ENCODE peak calls at places on chromosomes 1 and 21, in six cellular contexts. K, G, S, L, H and O are unnamed samples. For H3K27me3 and H3K4me1, the result is how much of the 10 kb centered on the place peaks cover.

GRCh38 chr1:212915245-212916091 is 34.9 kb upstream of the VASH2 start:
- DNase-seq in G (no peak), H (no peak), S (peak), K (no peak), L (no peak), O (no peak)

GRCh38 chr1:43552813-43553212 is 22.1 kb downstream of the PTPRF start:
- DNase-seq in H (no peak), S (no peak), L (no peak), G (peak), K (no peak), O (no peak)

GRCh38 chr1:8137406-8138244 is 111.5 kb upstream of the ERRFI1 start:
- DNase-seq in G (no peak), L (no peak), K (peak), S (peak), H (no peak), O (no peak)

GRCh38 chr1:221237587-221237986 is 358.3 kb downstream of the HLX start:
- DNase-seq in L (no peak), H (no peak), K (no peak), G (no peak), S (no peak), O (no peak)

GRCh38 chr1:77193951-77194350 is 25.3 kb downstream of the PIGK start:
- DNase-seq in K (no peak), H (no peak), S (no peak), G (no peak), L (no peak), O (no peak)

GRCh38 chr1:92792340-92792782 is 7.5 kb upstream of the EVI5 start:
- DNase-seq in K (no peak), G (no peak), S (no peak), H (no peak), L (no peak), O (no peak)

GRCh38 chr1:167121375-167122120 is 27.7 kb downstream of the STYXL2 start:
- DNase-seq in H (no peak), K (no peak), G (peak), L (peak), S (peak), O (no peak)

GRCh38 chr1:151994956-151995355 is 1.3 kb upstream of the S100A10 start:
- DNase-seq in S (peak), H (no peak), L (no peak), G (peak), K (peak), O (no peak)

GRCh38 chr1:202143768-202144509 is 598 bp downstream of the ARL8A start:
- DNase-seq in S (no peak), H (peak), G (peak), K (no peak), L (peak), O (no peak)

GRCh38 chr21:38982096-38982495 is 176.4 kb downstream of the ETS2 start:
- DNase-seq in G (no peak), L (no peak), S (no peak), H (no peak), K (no peak), O (no peak)

GRCh38 chr1:35707253-35708178 is 11.2 kb downstream of the C1orf216 start:
- DNase-seq in S (no peak), L (peak), G (no peak), K (no peak), H (peak), O (no peak)

GRCh38 chr1:5980314-5981008 is 11.8 kb downstream of the NPHP4 start:
- DNase-seq in S (no peak), L (peak), H (no peak), K (no peak), G (no peak), O (peak)

GRCh38 chr1:108643492-108644333 is 17.2 kb downstream of the HENMT1 start:
- DNase-seq in G (peak), H (peak), L (no peak), K (no peak), S (peak), O (no peak)

GRCh38 chr1:37423810-37424209 is 50.6 kb upstream of the ZC3H12A start:
- DNase-seq in G (no peak), K (no peak), L (no peak), H (no peak), S (no peak), O (no peak)

GRCh38 chr21:44569861-44570517 is 3.5 kb upstream of the KRTAP10-4 start:
- DNase-seq in H (no peak), K (no peak), G (peak), S (no peak), L (peak), O (no peak)

GRCh38 chr1:8844421-8845063 is 27.1 kb upstream of the RERE start:
- DNase-seq in H (no peak), K (no peak), G (no peak), L (no peak), S (no peak), O (no peak)

GRCh38 chr1:223765719-223766340 is 53.5 kb downstream of the CAPN2 start:
- DNase-seq in G (no peak), H (no peak), L (no peak), K (no peak), S (no peak), O (no peak)

GRCh38 chr1:118159578-118159977 is 25.4 kb downstream of the SPAG17 start:
- DNase-seq in L (no peak), G (no peak), K (no peak), S (no peak), H (no peak), O (no peak)

GRCh38 chr1:214506972-214507431 is 44.4 kb downstream of the PTPN14 start:
- DNase-seq in G (no peak), L (no peak), S (peak), H (no peak), K (no peak), O (no peak)

GRCh38 chr1:108595510-108595909 is 35.6 kb downstream of the EEIG2 start:
- DNase-seq in L (no peak), S (no peak), H (no peak), K (no peak), G (no peak), O (no peak)

GRCh38 chr1:9823943-9824701 is at the start of gene CLSTN1:
- DNase-seq in K (peak), G (peak), S (peak), L (peak), H (peak), O (peak)

GRCh38 chr1:40383095-40383487 is 9.6 kb downstream of the SMAP2 start:
- DNase-seq in K (no peak), L (no peak), G (no peak), S (no peak), H (no peak), O (no peak)

GRCh38 chr1:209755926-209756607 is at the start of gene TRAF3IP3:
- DNase-seq in H (peak), S (no peak), L (no peak), G (peak), K (no peak), O (no peak)

GRCh38 chr1:27398405-27399149 is 6.2 kb downstream of the GPR3 start:
- DNase-seq in L (no peak), K (no peak), G (no peak), S (peak), H (no peak), O (no peak)

GRCh38 chr1:1429671-1430073 is 5.8 kb upstream of the VWA1 start:
- DNase-seq in S (no peak), K (no peak), L (no peak), G (no peak), H (no peak), O (no peak)

GRCh38 chr21:42162831-42163510 is 56.0 kb upstream of the ABCG1 start:
- DNase-seq in G (no peak), H (no peak), L (no peak), S (peak), K (no peak), O (no peak)

GRCh38 chr1:85200367-85200869 is 398 bp downstream of the SYDE2 start:
- DNase-seq in L (peak), G (no peak), S (no peak), K (no peak), H (peak), O (peak)

GRCh38 chr1:234851450-234852438 is 241.8 kb upstream of the IRF2BP2 start:
- DNase-seq in K (no peak), S (peak), L (no peak), G (no peak), H (no peak), O (no peak)

GRCh38 chr21:32306021-32306780 is 7.5 kb downstream of the MRAP start:
- DNase-seq in G (no peak), S (no peak), K (no peak), H (no peak), L (no peak), O (no peak)

GRCh38 chr1:94105501-94105952 is 15.4 kb downstream of the ABCA4 start:
- DNase-seq in H (no peak), S (no peak), K (no peak), G (no peak), L (no peak), O (no peak)

GRCh38 chr1:18927654-18928272 is 25.4 kb upstream of the ALDH4A1 start:
- DNase-seq in L (no peak), S (peak), G (no peak), K (no peak), H (peak), O (no peak)

GRCh38 chr1:40476924-40477679 is at the start of gene ZFP69:
- DNase-seq in S (no peak), K (peak), G (peak), H (peak), L (peak), O (peak)

DNA sequence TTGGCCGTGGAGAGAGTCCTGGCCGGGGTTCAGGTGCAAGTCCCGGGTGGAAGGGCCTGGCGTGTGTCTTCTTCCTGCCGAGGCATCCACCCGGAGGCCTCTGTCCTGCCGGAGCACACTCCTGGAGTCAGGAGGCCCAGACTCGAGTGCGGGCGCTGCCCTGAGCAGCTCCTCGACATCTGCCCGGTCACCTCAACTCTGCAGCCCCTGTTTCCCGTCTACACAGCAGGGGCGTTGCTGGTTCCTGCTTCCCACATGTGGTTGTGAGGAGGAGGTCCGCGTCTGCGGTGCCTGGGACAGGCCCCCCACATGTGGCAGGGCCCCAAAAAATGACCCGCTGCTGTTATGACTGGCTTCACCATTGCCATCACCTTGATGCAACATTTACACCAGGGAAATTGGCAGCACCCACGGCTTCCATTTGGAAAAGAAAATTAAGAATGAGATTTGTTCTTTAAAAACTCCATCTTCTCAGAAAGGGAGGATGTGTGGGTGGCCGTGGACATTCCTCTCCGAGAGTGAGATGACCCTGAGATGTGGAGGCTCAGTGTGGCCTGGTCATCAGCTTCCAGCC is 169.8 kb downstream of the PRDM16 start:
- DNase-seq in S (no peak), K (no peak), H (no peak), G (no peak), L (no peak), O (no peak)
- H3K27me3 ChIP-seq in S (half or more), K (under half), H (under half), G (under half), L (under half), O (under half)

DNA sequence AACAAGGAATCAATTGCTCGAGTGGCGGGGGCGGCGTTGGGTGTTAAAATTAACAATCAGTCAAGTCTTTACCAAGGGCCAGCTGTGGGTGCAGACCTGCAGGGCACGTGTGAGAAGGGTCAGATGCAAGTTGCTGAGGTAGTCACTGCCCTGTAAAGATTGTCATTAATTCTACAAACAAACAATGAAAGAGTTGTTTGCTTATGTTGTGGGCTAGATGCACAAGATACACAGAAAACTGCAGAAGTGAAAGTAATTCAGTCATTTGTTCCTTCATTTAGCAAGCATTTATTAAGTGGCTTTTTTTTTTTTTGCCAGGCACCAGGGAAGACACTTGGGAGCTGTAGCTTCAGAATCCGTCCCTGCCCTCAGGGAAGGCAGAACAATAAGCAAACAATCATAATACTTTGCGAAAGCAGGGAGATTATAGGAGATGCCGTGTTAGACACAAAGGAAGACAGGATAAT is 79.5 kb downstream of the NR5A2 start:
- DNase-seq in K (no peak), L (no peak), H (no peak), G (no peak), S (peak), O (no peak)
- H3K4me3 ChIP-seq in K (no peak), L (no peak), H (no peak), G (no peak), S (peak), O (no peak)

GRCh38 chr21:33433425-33434114 is 30.4 kb downstream of the IFNGR2 start:
- DNase-seq in S (no peak), H (no peak), L (no peak), K (no peak), G (no peak), O (no peak)

GRCh38 chr21:33437140-33437539 is 33.9 kb downstream of the IFNGR2 start:
- DNase-seq in H (no peak), K (no peak), S (no peak), G (no peak), L (no peak), O (no peak)

GRCh38 chr21:33433001-33433400 is 29.8 kb downstream of the IFNGR2 start:
- DNase-seq in K (no peak), L (no peak), H (no peak), S (no peak), G (no peak), O (no peak)

GRCh38 chr21:33432496-33432895 is 29.3 kb downstream of the IFNGR2 start:
- DNase-seq in K (no peak), G (no peak), H (no peak), S (no peak), L (no peak), O (no peak)

DNA sequence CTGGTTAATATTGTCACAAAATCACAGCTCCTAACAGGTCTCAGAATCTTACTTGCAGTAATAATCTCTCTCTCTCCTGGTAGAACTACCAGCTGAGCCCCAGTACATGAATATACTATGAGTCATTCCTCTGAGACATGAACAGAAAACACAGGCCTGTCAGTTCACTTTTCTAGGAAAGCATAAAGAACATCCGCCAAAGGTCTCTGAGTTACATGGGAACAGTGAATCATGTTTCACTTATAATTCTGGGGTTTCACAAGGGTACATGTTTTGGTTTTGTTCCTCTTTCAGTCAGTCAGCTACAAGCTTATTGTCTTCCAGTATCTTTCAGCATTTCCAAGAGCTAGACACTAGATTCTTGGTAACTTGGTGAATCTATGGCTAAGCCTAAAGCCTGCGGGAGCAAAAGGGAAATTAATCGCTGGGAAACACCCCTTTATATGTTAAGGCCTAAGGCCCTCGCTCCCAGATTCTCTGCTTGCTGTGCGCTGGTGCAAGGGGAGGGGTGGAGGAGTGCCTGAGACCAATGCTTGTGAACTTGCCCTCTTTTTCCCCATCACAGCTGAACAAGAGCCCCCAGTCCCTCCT is 31.7 kb downstream of the IFNGR2 start:
- DNase-seq in K (no peak), L (no peak), H (no peak), G (no peak), S (peak), O (peak)
- H3K4me1 ChIP-seq in K (under half), L (under half), H (under half), G (under half), S (under half), O (under half)

GRCh38 chr1:61085191-61086086 is 3.1 kb downstream of the NFIA start:
- DNase-seq in G (no peak), H (no peak), S (peak), K (no peak), L (no peak), O (no peak)

GRCh38 chr1:61087574-61087973 is 5.2 kb downstream of the NFIA start:
- DNase-seq in H (no peak), L (no peak), K (no peak), G (no peak), S (no peak), O (no peak)

GRCh38 chr1:61088163-61088840 is 5.9 kb downstream of the NFIA start:
- DNase-seq in G (no peak), L (no peak), S (no peak), H (no peak), K (no peak), O (no peak)

GRCh38 chr1:61084560-61084991 is 2.2 kb downstream of the NFIA start:
- DNase-seq in S (peak), K (no peak), G (no peak), L (no peak), H (no peak), O (no peak)

DNA sequence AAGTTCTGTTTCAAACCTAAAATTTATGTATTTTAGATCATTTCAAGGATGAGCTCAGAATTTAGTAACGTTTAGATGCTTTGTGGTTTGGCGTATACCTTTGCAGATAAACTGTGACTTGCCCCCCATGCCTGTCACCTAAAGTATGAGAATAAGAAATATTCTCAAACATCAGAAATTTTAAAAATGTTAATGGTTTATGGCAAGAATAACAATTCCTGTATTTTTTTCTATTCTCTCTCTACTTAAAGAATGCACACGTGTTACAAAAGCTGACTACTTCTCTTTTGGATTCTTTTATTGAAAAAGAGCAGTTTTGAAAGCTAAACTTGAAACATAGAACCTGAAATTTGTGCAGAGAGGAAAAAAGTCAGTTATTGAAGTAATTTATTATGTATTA is 3.9 kb downstream of the NFIA start:
- DNase-seq in S (no peak), H (no peak), G (no peak), K (no peak), L (no peak), O (no peak)
- H3K27me3 ChIP-seq in S (under half), H (under half), G (under half), K (under half), L (under half), O (under half)

DNA sequence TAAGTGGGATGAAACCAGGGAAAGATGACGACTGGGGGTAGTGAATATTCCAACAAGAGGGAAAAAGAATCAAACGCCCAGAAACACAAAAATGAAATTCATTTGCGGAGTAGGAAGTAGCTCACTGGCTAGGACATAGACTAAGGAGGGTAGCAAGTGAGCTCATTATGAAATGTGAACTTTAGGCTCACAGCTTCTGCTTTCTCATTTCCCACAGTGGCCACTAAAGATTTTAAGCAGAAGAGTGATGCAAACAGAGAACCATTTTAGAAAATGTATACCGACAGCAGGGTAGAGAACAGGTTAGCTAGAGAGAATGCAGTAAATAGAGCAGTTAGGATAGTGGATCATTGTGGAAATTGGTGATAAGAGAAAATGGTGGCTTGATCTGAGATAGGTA is 3.5 kb downstream of the CD48 start:
- DNase-seq in S (no peak), K (no peak), G (no peak), H (no peak), L (no peak), O (no peak)
- H3K4me3 ChIP-seq in S (no peak), K (peak), G (no peak), H (peak), L (no peak), O (peak)

GRCh38 chr1:165877411-165877810 is 50.0 kb downstream of the UCK2 start:
- DNase-seq in S (no peak), L (no peak), G (no peak), H (no peak), K (no peak), O (no peak)

GRCh38 chr1:165880993-165881392 is 53.6 kb downstream of the UCK2 start:
- DNase-seq in S (no peak), K (no peak), G (no peak), L (no peak), H (no peak), O (no peak)

GRCh38 chr1:165882168-165882837 is 54.9 kb downstream of the UCK2 start:
- DNase-seq in H (no peak), S (no peak), G (no peak), K (no peak), L (no peak), O (no peak)

GRCh38 chr1:165877940-165878556 is 50.6 kb downstream of the UCK2 start:
- DNase-seq in K (no peak), L (no peak), S (no peak), H (no peak), G (no peak), O (no peak)

GRCh38 chr1:165879946-165880345 is 52.5 kb downstream of the UCK2 start:
- DNase-seq in S (no peak), L (no peak), K (no peak), G (no peak), H (no peak), O (no peak)
- H3K4me1 ChIP-seq in S (under half), L (under half), K (under half), G (under half), H (under half), O (under half)